ENCODE peak calls at places on chromosomes 3 and 15, in ten cellular contexts. One of them, this sample, is unnamed.

GRCh38 chr15:81015595-81016252 is 15.0 kb downstream of the TLNRD1 start:
- DNase-seq in DMS53: no peak
- DNase-seq in psoas muscle: no peak
- DNase-seq in GM03348: no peak
- DNase-seq in CD4-positive, CD25-positive, alpha-beta regulatory T cell: no peak
- DNase-seq in GM12891: no peak
- DNase-seq in WERI-Rb-1: peak; percentile 17
- DNase-seq in ureter: no peak
- DNase-seq in effector memory CD8-positive, alpha-beta T cell: no peak
- DNase-seq in Calu3: no peak
- DNase-seq in this sample: no peak

GRCh38 chr3:186789554-186790260 is 6.3 kb downstream of the EIF4A2 start:
- DNase-seq in Calu3: no peak
- DNase-seq in GM03348: no peak
- DNase-seq in CD4-positive, CD25-positive, alpha-beta regulatory T cell: no peak
- DNase-seq in WERI-Rb-1: no peak
- DNase-seq in effector memory CD8-positive, alpha-beta T cell: no peak
- DNase-seq in ureter: no peak
- DNase-seq in psoas muscle: no peak
- DNase-seq in DMS53: peak; percentile 70
- DNase-seq in GM12891: no peak
- DNase-seq in this sample: no peak

GRCh38 chr3:132090921-132091320 is 56.1 kb upstream of the CPNE4 start:
- DNase-seq in GM03348: no peak
- DNase-seq in DMS53: no peak
- DNase-seq in ureter: no peak
- DNase-seq in WERI-Rb-1: no peak
- DNase-seq in GM12891: no peak
- DNase-seq in CD4-positive, CD25-positive, alpha-beta regulatory T cell: no peak
- DNase-seq in effector memory CD8-positive, alpha-beta T cell: no peak
- DNase-seq in psoas muscle: no peak
- DNase-seq in Calu3: no peak
- DNase-seq in this sample: no peak

GRCh38 chr15:43903864-43904290 is 77.1 kb downstream of the WDR76 start:
- DNase-seq in CD4-positive, CD25-positive, alpha-beta regulatory T cell: peak; percentile 23
- DNase-seq in effector memory CD8-positive, alpha-beta T cell: peak; percentile 54
- DNase-seq in GM12891: peak; percentile 60
- DNase-seq in psoas muscle: no peak
- DNase-seq in GM03348: peak; percentile 87
- DNase-seq in WERI-Rb-1: peak; percentile 82
- DNase-seq in ureter: peak; percentile 50
- DNase-seq in Calu3: peak; percentile 64
- DNase-seq in DMS53: peak; percentile 76
- DNase-seq in this sample: peak; percentile 66

GRCh38 chr3:52704611-52705437 is 767 bp downstream of the GLT8D1 start:
- DNase-seq in Calu3: no peak
- DNase-seq in CD4-positive, CD25-positive, alpha-beta regulatory T cell: no peak
- DNase-seq in ureter: no peak
- DNase-seq in GM03348: peak; percentile 51
- DNase-seq in GM12891: no peak
- DNase-seq in effector memory CD8-positive, alpha-beta T cell: no peak
- DNase-seq in WERI-Rb-1: no peak
- DNase-seq in DMS53: peak; percentile 45
- DNase-seq in psoas muscle: peak; percentile 54
- DNase-seq in this sample: no peak

GRCh38 chr3:78729921-78730320 is 1037.9 kb downstream of the ROBO1 start:
- DNase-seq in Calu3: no peak
- DNase-seq in psoas muscle: no peak
- DNase-seq in GM03348: no peak
- DNase-seq in CD4-positive, CD25-positive, alpha-beta regulatory T cell: no peak
- DNase-seq in WERI-Rb-1: no peak
- DNase-seq in ureter: no peak
- DNase-seq in GM12891: no peak
- DNase-seq in DMS53: no peak
- DNase-seq in effector memory CD8-positive, alpha-beta T cell: no peak
- DNase-seq in this sample: no peak

GRCh38 chr3:139326707-139327106 is 17.1 kb upstream of the MRPS22 start:
- DNase-seq in CD4-positive, CD25-positive, alpha-beta regulatory T cell: no peak
- DNase-seq in GM12891: no peak
- DNase-seq in GM03348: no peak
- DNase-seq in WERI-Rb-1: no peak
- DNase-seq in DMS53: no peak
- DNase-seq in Calu3: no peak
- DNase-seq in psoas muscle: no peak
- DNase-seq in ureter: no peak
- DNase-seq in effector memory CD8-positive, alpha-beta T cell: no peak
- DNase-seq in this sample: no peak

GRCh38 chr3:174318146-174318545 is 541.0 kb upstream of the NAALADL2 start:
- DNase-seq in CD4-positive, CD25-positive, alpha-beta regulatory T cell: no peak
- DNase-seq in psoas muscle: no peak
- DNase-seq in ureter: no peak
- DNase-seq in DMS53: no peak
- DNase-seq in GM03348: peak; percentile 10
- DNase-seq in WERI-Rb-1: no peak
- DNase-seq in GM12891: no peak
- DNase-seq in Calu3: no peak
- DNase-seq in effector memory CD8-positive, alpha-beta T cell: no peak
- DNase-seq in this sample: no peak

GRCh38 chr3:68977486-68978167 is 35.9 kb downstream of the EOGT start:
- DNase-seq in DMS53: no peak
- DNase-seq in Calu3: no peak
- DNase-seq in CD4-positive, CD25-positive, alpha-beta regulatory T cell: no peak
- DNase-seq in psoas muscle: no peak
- DNase-seq in ureter: no peak
- DNase-seq in WERI-Rb-1: no peak
- DNase-seq in GM12891: no peak
- DNase-seq in GM03348: no peak
- DNase-seq in effector memory CD8-positive, alpha-beta T cell: no peak
- DNase-seq in this sample: no peak

GRCh38 chr3:66414846-66415245 is 86.0 kb downstream of the LRIG1 start:
- DNase-seq in CD4-positive, CD25-positive, alpha-beta regulatory T cell: no peak
- DNase-seq in ureter: no peak
- DNase-seq in psoas muscle: no peak
- DNase-seq in effector memory CD8-positive, alpha-beta T cell: no peak
- DNase-seq in DMS53: no peak
- DNase-seq in Calu3: no peak
- DNase-seq in WERI-Rb-1: no peak
- DNase-seq in GM03348: no peak
- DNase-seq in GM12891: no peak
- DNase-seq in this sample: no peak

GRCh38 chr15:23645379-23646164 is 2.1 kb downstream of the MAGEL2 start:
- DNase-seq in WERI-Rb-1: peak; percentile 37
- DNase-seq in Calu3: no peak
- DNase-seq in psoas muscle: no peak
- DNase-seq in GM03348: no peak
- DNase-seq in GM12891: no peak
- DNase-seq in CD4-positive, CD25-positive, alpha-beta regulatory T cell: no peak
- DNase-seq in effector memory CD8-positive, alpha-beta T cell: no peak
- DNase-seq in ureter: no peak
- DNase-seq in DMS53: peak; percentile 46
- DNase-seq in this sample: no peak

GRCh38 chr3:157098121-157098822 is 61.7 kb downstream of the CCNL1 start:
- DNase-seq in GM12891: no peak
- DNase-seq in Calu3: no peak
- DNase-seq in GM03348: peak; percentile 63
- DNase-seq in CD4-positive, CD25-positive, alpha-beta regulatory T cell: no peak
- DNase-seq in ureter: no peak
- DNase-seq in DMS53: no peak
- DNase-seq in effector memory CD8-positive, alpha-beta T cell: no peak
- DNase-seq in WERI-Rb-1: no peak
- DNase-seq in psoas muscle: no peak
- DNase-seq in this sample: no peak

This sample was measured in GM19239.